ENCODE peak calls at places on chromosomes 6 and 20, in five cellular contexts. I is HepG2, C is GM12878, B is K562, M is GM23338. Z is an unnamed sample.

GRCh38 chr20:25129908-25130307 is 48.0 kb upstream of the VSX1 start:
- DNase-seq in I (no peak), C (no peak), B (no peak), M (peak; percentile 28), Z (no peak)

GRCh38 chr6:145886228-145886956 is 71.8 kb upstream of the FBXO30 start:
- DNase-seq in I (no peak), C (no peak), B (no peak), M (no peak), Z (no peak)

GRCh38 chr6:53517021-53517420 is 27.9 kb downstream of the GCLC start:
- DNase-seq in I (peak; percentile 46), C (no peak), B (no peak), M (no peak), Z (no peak)

GRCh38 chr6:18058429-18058828 is 64.0 kb downstream of the NHLRC1 start:
- DNase-seq in I (no peak), C (no peak), B (no peak), M (no peak), Z (no peak)

GRCh38 chr6:2038096-2038495 is 207.3 kb downstream of the GMDS start:
- DNase-seq in I (no peak), C (no peak), B (no peak), M (no peak), Z (no peak)

GRCh38 chr6:113414511-113414910 is 442.6 kb upstream of the MARCKS start:
- DNase-seq in I (peak; percentile 40), C (no peak), B (no peak), M (no peak), Z (no peak)

GRCh38 chr6:157761331-157761921 is 61.6 kb upstream of the SNX9 start:
- DNase-seq in I (no peak), C (peak; percentile 90), B (no peak), M (no peak), Z (no peak)

GRCh38 chr6:113595921-113596376 is 261.2 kb upstream of the MARCKS start:
- DNase-seq in I (no peak), C (no peak), B (no peak), M (no peak), Z (no peak)

GRCh38 chr6:143465546-143465945 is 14.9 kb downstream of the PEX3 start:
- DNase-seq in I (no peak), C (no peak), B (no peak), M (no peak), Z (no peak)

GRCh38 chr6:28868873-28869272 is 54.9 kb downstream of the TRIM27 start:
- DNase-seq in I (no peak), C (no peak), B (no peak), M (no peak), Z (no peak)

GRCh38 chr6:131107166-131107565 is 28.1 kb upstream of the AKAP7 start:
- DNase-seq in I (peak; percentile 80), C (no peak), B (no peak), M (no peak), Z (no peak)

GRCh38 chr6:42017021-42017643 is 33.2 kb upstream of the TAF8 start:
- DNase-seq in I (no peak), C (no peak), B (peak; percentile 62), M (no peak), Z (peak; percentile 64)

GRCh38 chr6:132084811-132085509 is 133.8 kb upstream of the CCN2 start:
- DNase-seq in I (no peak), C (peak; percentile 15), B (no peak), M (no peak), Z (no peak)

GRCh38 chr20:63100926-63101699 is 94.3 kb upstream of the BHLHE23 start:
- DNase-seq in I (no peak), C (no peak), B (no peak), M (no peak), Z (no peak)

GRCh38 chr20:9981834-9982233 is 53.0 kb upstream of the ANKEF1 start:
- DNase-seq in I (no peak), C (no peak), B (no peak), M (no peak), Z (no peak)

GRCh38 chr6:37897819-37898534 is 78.5 kb downstream of the ZFAND3 start:
- DNase-seq in I (no peak), C (no peak), B (no peak), M (no peak), Z (no peak)

GRCh38 chr6:37893262-37893661 is 73.7 kb downstream of the ZFAND3 start:
- DNase-seq in I (no peak), C (no peak), B (no peak), M (no peak), Z (no peak)

GRCh38 chr6:37894585-37894984 is 75.1 kb downstream of the ZFAND3 start:
- DNase-seq in I (no peak), C (no peak), B (no peak), M (no peak), Z (no peak)

GRCh38 chr6:37897321-37897720 is 77.8 kb downstream of the ZFAND3 start:
- DNase-seq in I (no peak), C (no peak), B (peak; percentile 10), M (peak; percentile 40), Z (no peak)
- H3K27ac ChIP-seq in I (no peak overlapping the region), C (no peak overlapping the region), B (no peak overlapping the region), M (no peak overlapping the region), Z (no peak overlapping the region)

DNA sequence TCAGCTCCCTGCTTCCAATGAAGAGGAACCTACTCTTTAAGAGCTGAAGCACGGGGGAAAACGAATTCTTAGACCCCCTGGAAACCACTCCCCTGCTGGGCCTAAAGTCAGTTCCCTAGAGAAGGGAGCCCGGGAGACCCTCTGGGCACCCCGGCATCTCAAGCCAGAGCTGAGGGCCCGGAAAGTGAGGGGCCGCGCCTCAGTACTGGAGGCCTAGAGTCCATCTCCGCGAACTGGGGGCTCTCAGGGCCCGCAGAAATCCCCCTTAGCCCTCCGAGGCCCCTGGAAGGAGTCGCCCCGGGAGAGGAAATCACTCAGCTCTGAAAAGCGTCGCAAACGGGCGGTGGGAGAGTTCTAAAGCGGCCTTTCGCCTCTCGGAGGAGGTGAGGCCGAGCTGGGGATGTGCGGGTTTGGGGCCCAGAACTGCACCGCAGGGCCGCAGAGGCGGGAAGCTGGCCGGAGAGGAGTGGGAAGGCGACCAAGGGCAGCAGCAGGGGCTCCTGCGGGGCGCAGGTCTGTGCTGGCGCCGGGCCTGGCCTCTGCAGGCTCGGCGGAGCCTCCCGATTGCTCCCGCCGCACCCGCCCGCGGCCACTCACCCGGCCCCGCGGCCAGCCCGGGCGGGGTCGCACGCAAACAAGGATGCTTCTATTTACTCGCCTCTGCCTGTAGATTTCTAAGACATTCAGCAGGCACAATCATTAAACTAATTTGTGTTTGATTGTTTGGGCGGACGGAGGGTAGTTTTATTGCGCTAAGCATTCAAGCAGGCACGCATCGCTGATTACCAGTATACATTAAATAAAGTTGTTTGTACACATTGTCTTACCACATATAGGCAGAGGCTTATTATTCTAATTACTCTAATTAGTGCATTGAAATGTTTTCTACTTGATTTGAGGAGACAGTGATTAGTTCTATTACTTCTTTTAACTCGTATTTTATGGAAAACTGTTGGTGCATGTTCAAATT is 9.2 kb downstream of the POU3F2 start:
- DNase-seq in I (no peak), C (no peak), B (no peak), M (peak; percentile 67), Z (no peak)
- TF ChIP-seq REST in I (no peak), C (no peak), B (no peak), M (no peak), Z (no peak)

GRCh38 chr6:22149501-22150490 is 147.0 kb downstream of the PRL start:
- DNase-seq in I (no peak), C (no peak), B (no peak), M (no peak), Z (no peak)
- TF ChIP-seq POLR2AphosphoS5 in I (no peak), C (no peak), B (no peak), M (no peak), Z (no peak)

GRCh38 chr6:142155091-142155490 is 8.0 kb downstream of the VTA1 start:
- DNase-seq in I (no peak), C (no peak), B (no peak), M (no peak), Z (no peak)

GRCh38 chr6:142153230-142153629 is 6.2 kb downstream of the VTA1 start:
- DNase-seq in I (no peak), C (no peak), B (no peak), M (no peak), Z (no peak)

GRCh38 chr6:142152731-142153130 is 5.7 kb downstream of the VTA1 start:
- DNase-seq in I (no peak), C (no peak), B (no peak), M (no peak), Z (no peak)

GRCh38 chr6:142155895-142156757 is 9.1 kb downstream of the VTA1 start:
- DNase-seq in I (peak; percentile 30), C (no peak), B (peak; percentile 21), M (peak; percentile 76), Z (no peak)
- H3K27ac ChIP-seq in I (peak overlapping the region; percentile 1), C (no peak overlapping the region), B (no peak overlapping the region), M (peak overlapping the region; percentile 87), Z (no peak overlapping the region)

DNA sequence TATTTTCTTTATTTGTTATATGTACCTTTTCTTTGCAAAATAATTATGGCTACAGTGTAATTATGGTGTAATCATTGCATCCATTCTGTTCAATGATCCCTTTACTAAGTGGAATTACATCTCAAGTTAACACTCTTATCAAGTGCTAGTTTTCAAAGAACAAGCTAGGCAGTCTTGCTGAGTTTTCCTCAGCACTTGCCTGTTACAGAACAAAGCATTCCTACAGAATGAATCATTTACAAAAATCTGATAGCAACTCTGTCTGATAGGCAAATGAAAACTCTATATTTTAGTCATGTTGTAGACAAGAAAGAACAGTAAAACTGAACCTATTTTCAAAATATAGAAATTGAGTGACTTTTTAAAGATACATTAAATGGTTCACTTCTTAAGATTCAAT is 109.8 kb upstream of the POU3F2 start:
- DNase-seq in I (peak; percentile 3), C (no peak), B (no peak), M (peak; percentile 15), Z (no peak)
- TF ChIP-seq REST in I (no peak), C (no peak), B (no peak), M (no peak), Z (no peak)

DNA sequence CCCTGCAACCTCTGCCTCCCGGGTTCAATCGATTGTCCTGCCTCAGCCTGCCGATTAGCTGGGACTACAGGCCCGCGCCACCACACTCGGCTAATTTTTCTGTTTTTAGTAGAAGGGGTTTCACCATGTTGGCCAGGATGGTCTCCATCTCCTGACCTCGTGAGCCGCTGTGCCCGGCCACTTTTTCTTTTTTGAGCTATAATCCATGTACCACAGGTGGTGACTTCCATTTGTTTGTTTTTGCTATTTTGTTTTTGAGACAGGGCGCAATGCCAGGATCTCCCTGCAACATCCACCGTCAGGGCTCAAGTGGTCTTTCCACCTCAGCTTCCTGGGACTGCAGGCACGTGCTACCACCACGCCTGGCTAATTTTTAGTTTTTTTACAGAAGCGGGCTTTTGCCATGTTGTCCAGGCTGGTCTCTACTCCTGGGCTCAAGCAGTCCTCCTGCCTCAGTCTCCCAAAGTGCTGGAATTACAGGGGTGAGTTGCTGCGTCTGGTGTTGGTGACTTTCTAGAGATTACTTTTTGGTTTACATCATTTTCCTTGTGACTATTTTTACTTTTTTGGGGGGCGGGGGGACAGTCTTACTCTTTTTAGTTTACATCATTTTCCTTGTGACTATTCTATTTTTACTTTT is 8.6 kb downstream of the HSPA1B start:
- DNase-seq in I (no peak), C (no peak), B (peak; percentile 24), M (no peak), Z (no peak)
- TF ChIP-seq POLR2AphosphoS5 in I (peak; percentile 46), C (no peak), B (no peak), M (peak; percentile 42), Z (peak; percentile 66)

Z was measured in HL-60.